ENCODE peak calls at places on chromosomes 13 and 19, in five cellular contexts. M is WTC11, E is B cell, T is lower leg skin, N is BJ. I is an unnamed sample.

GRCh38 chr19:2324220-2324948 is 4.0 kb downstream of the LSM7 start:
- DNase-seq in M (no peak), T (no peak), E (peak), N (no peak), I (no peak)

GRCh38 chr13:50974268-50974667 is 64.7 kb downstream of the RNASEH2B start:
- DNase-seq in N (no peak), E (no peak), T (no peak), M (no peak), I (no peak)

GRCh38 chr19:1747285-1748114 is 5.8 kb upstream of the ONECUT3 start:
- DNase-seq in M (peak), N (peak), E (no peak), T (no peak), I (no peak)

GRCh38 chr19:3314962-3315675 is 51.3 kb upstream of the NFIC start:
- DNase-seq in T (no peak), E (no peak), M (no peak), N (no peak), I (no peak)

GRCh38 chr19:41705393-41706174 is 2.8 kb upstream of the CEACAM5 start:
- DNase-seq in M (peak), T (no peak), N (no peak), E (no peak), I (no peak)

GRCh38 chr13:79710376-79710775 is 229.4 kb downstream of the NDFIP2 start:
- DNase-seq in N (peak), E (no peak), T (no peak), M (no peak), I (no peak)

GRCh38 chr19:42291437-42291815 is 10.5 kb upstream of the PRR19 start:
- DNase-seq in T (no peak), E (no peak), N (no peak), M (peak), I (no peak)

GRCh38 chr19:32532233-32532632 is 48.8 kb upstream of the PDCD5 start:
- DNase-seq in M (no peak), E (no peak), N (no peak), T (no peak), I (no peak)

GRCh38 chr19:1355974-1356865 is 27.5 kb upstream of the NDUFS7 start:
- DNase-seq in M (no peak), E (no peak), T (no peak), N (no peak), I (no peak)

GRCh38 chr13:29573190-29573589 is 22.3 kb downstream of the SLC7A1 start:
- DNase-seq in T (peak), M (no peak), N (no peak), E (peak), I (no peak)

GRCh38 chr19:17136026-17136425 is 60.4 kb downstream of the MYO9B start:
- DNase-seq in E (no peak), T (no peak), N (no peak), M (peak), I (no peak)

GRCh38 chr19:34236035-34236793 is 18.1 kb upstream of the GARRE1 start:
- DNase-seq in N (peak), M (no peak), E (no peak), T (peak), I (no peak)

GRCh38 chr13:34913040-34913439 is 29.0 kb upstream of the NBEA start:
- DNase-seq in M (peak), E (no peak), N (no peak), T (no peak), I (no peak)

GRCh38 chr13:27510082-27510481 is 59.7 kb upstream of the MTIF3 start:
- DNase-seq in M (no peak), E (no peak), N (no peak), T (no peak), I (no peak)

GRCh38 chr19:24033962-24034342 is 53.0 kb upstream of the ZNF254 start:
- DNase-seq in N (peak), M (no peak), T (peak), E (peak), I (peak)

GRCh38 chr19:1862068-1862423 is 1.3 kb downstream of the KLF16 start:
- DNase-seq in N (no peak), T (no peak), E (no peak), M (no peak), I (no peak)

DNA sequence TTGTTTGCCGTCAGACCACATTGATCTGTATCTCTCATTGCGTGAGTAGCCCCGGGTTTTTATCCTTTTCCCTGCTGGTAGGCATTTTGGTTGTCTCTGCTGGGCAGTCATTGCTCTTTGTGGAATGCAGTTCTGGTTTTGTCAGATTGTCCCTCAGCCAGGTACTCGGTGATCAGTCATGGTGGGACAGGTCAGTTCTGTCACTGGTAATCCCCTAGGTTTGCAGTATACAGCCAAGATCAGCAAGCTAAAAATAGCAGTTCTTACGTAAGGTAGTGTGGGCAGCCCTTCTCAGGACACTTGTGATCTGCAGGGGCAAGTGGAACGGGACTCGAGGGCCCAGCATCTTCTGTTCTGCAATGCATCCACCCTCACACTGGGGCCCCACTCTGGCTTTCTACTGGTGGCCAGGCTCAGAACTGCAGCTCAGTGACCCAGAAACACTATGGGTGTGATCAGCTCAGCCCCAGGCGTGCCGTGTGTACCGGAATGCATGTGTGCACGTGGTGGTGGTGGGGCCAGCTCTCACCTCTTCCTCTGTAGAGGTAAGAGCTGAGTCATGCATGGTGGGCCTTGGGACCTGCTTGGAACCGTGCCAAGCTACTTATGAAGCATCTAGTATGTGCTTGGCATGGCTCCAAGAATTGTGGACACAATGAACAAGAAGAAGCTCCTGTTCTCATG is 6.3 kb downstream of the PLEKHF1 start:
- DNase-seq in T (no peak), M (no peak), E (peak), N (no peak), I (peak)
- TF ChIP-seq CTCF in T (no peak), M (no peak), E (peak), N (peak), I (no peak)

GRCh38 chr19:29664753-29665214 is 477 bp upstream of the PLEKHF1 start:
- DNase-seq in N (no peak), T (no peak), M (no peak), E (no peak), I (no peak)
- TF ChIP-seq CTCF in N (no peak), T (no peak), M (no peak), E (peak), I (no peak)

GRCh38 chr19:27744926-27745844 is 1467.8 kb downstream of the UQCRFS1 start:
- DNase-seq in M (no peak), T (peak), N (no peak), E (no peak), I (no peak)

GRCh38 chr19:27738569-27739193 is 1474.3 kb downstream of the UQCRFS1 start:
- DNase-seq in T (no peak), M (no peak), N (no peak), E (no peak), I (no peak)

GRCh38 chr19:27741236-27741635 is 1471.7 kb downstream of the UQCRFS1 start:
- DNase-seq in M (no peak), T (no peak), N (no peak), E (no peak), I (no peak)

GRCh38 chr19:27740396-27740795 is 1472.6 kb downstream of the UQCRFS1 start:
- DNase-seq in T (no peak), E (no peak), N (no peak), M (no peak), I (no peak)

DNA sequence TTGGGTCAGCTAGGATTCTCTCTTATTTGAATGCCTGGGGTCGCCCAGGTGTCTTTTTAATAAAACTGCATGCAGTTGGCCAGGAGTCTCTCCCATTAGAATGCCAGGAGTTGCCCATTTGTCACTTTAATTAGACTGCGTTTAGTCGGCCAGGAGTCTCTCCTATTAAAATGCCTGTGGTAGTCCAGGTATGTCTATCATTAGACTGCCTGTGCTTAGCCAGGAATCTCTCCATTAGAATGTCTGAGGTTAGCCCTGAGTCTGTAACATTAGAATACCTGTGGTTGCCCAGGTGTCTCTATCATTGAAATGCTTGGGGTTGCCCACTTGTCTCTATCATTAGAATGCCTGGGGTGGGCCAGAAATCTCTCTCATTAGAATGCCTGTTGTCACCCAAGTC is 1470.9 kb downstream of the UQCRFS1 start:
- DNase-seq in M (no peak), E (no peak), T (no peak), N (no peak), I (no peak)
- TF ChIP-seq CTCF in M (no peak), E (no peak), T (no peak), N (no peak), I (no peak)

GRCh38 chr13:99193152-99193551 is 7.5 kb upstream of the UBAC2 start:
- DNase-seq in E (no peak), T (peak), N (no peak), M (no peak), I (no peak)

GRCh38 chr13:99198630-99199029 is 2.0 kb upstream of the UBAC2 start:
- DNase-seq in M (no peak), E (no peak), T (peak), N (no peak), I (no peak)

GRCh38 chr13:99197257-99197651 is 3.4 kb upstream of the UBAC2 start:
- DNase-seq in T (peak), E (no peak), N (no peak), M (no peak), I (no peak)

GRCh38 chr13:99199541-99200432 is 867 bp upstream of the UBAC2 start:
- DNase-seq in N (no peak), E (no peak), T (no peak), M (no peak), I (no peak)

GRCh38 chr13:99196466-99197256 is 4.0 kb upstream of the UBAC2 start:
- DNase-seq in E (no peak), T (peak), M (no peak), N (no peak), I (no peak)
- TF ChIP-seq CTCF in E (peak), T (no peak), M (no peak), N (no peak), I (no peak)

DNA sequence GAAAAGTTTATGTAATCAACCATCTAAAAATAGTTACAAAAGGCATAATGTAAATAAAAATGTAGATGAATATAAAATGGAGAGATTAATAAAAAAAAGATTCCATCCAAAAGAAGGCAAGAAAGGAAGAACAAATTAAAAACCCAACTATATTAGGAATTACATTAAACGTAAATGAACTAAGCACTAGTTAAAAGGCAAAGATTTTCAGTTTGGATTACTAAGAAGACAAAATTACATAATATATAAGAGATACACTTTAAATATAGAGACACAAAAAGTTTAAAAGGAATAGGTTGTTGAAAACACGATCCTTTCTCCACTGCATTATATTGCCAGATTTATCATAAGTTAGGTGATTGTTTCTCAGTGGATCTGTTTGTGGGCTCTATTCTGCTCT is 27.3 kb downstream of the NUFIP1 start:
- DNase-seq in M (no peak), T (no peak), N (no peak), E (no peak), I (no peak)
- TF ChIP-seq CTCF in M (no peak), T (no peak), N (no peak), E (no peak), I (no peak)

GRCh38 chr19:39936020-39936419 is 1.6 kb upstream of the FCGBP start:
- DNase-seq in E (no peak), N (no peak), M (no peak), T (no peak), I (no peak)

GRCh38 chr19:39934584-39935233 is at the start of gene FCGBP:
- DNase-seq in N (no peak), M (no peak), T (no peak), E (no peak), I (no peak)

GRCh38 chr19:39937094-39937493 is 2.7 kb upstream of the FCGBP start:
- DNase-seq in E (no peak), M (no peak), T (no peak), N (no peak), I (no peak)

GRCh38 chr19:39936622-39937021 is 2.2 kb upstream of the FCGBP start:
- DNase-seq in M (no peak), E (no peak), T (no peak), N (no peak), I (no peak)

DNA sequence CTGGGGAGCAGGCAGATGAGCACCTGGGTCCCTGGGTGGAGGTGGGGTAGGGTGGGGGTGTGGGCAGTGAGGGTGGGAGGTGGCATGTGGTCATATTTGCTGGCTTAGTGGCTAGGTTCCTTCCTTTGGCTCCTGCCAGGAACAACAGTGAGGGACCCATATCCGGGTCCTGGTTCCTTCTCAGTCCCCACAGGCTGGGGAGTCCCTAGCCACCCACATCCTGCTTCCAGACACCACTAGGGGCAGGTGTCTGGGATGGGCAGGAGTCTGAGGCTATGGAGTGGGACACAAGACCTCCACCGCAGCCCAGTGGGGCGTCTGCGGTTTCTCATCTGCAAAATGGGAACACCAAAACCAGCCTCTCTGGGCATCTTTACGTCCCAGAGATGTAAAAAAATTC is 828 bp upstream of the FCGBP start:
- DNase-seq in T (no peak), M (no peak), N (no peak), E (no peak), I (no peak)
- TF ChIP-seq CTCF in T (no peak), M (no peak), N (no peak), E (no peak), I (no peak)

GRCh38 chr13:74115138-74115537 is 19.1 kb downstream of the KLF12 start:
- DNase-seq in N (no peak), T (no peak), E (no peak), M (no peak), I (no peak)

GRCh38 chr13:74111901-74112824 is 22.0 kb downstream of the KLF12 start:
- DNase-seq in N (no peak), M (no peak), T (no peak), E (no peak), I (no peak)

GRCh38 chr13:74114202-74114601 is 20.0 kb downstream of the KLF12 start:
- DNase-seq in E (no peak), M (no peak), N (no peak), T (no peak), I (no peak)

GRCh38 chr13:74117207-74117705 is 16.9 kb downstream of the KLF12 start:
- DNase-seq in E (no peak), T (no peak), M (no peak), N (no peak), I (no peak)

DNA sequence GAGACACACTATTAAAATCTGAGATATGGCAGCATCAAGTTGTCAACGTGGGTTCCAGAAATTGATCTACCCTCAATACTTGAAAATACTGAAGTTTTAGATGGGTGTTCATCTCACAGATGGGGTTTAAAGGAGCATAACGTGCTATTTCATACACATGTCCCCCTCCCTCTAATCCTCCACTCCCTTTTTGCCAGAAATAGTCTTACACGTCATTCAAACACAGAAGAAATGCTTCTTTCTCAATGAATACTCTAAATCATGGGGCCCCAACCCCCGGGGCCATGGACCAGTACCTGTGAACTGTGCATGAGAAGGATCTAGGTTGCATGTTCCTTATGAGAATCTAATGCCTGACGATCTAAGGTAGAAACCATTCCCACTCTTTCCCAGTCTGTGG is 19.6 kb downstream of the KLF12 start:
- DNase-seq in E (no peak), M (no peak), T (no peak), N (no peak), I (no peak)
- TF ChIP-seq CTCF in E (no peak), M (no peak), T (no peak), N (no peak), I (no peak)

GRCh38 chr19:35306473-35307246 is 14.7 kb downstream of the MAG start:
- DNase-seq in M (peak), N (no peak), T (no peak), E (no peak), I (no peak)
- TF ChIP-seq CTCF in M (peak), N (no peak), T (no peak), E (peak), I (no peak)

DNA sequence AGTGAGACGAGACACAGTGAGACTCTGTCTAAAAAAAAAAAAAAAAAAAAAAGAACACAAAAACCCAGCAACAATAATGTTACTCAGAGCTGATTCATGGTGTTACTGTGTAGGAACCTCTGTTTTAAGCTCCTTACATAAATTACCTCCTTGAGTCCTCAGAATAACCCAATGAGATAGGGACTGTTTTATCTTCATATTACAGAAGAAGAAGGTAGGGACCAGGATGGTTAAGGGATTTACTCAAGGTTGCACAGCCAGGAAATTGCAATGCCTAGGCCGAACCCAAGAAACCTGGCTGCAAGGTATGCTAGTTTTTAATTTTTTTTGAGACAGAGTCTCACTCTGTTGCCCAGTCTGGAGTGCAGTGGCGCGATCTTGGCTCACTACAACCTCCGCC is 1.5 kb upstream of the DAND5 start:
- DNase-seq in E (no peak), N (no peak), T (no peak), M (no peak), I (no peak)
- TF ChIP-seq CTCF in E (no peak), N (no peak), T (no peak), M (no peak), I (no peak)